ENCODE peak calls at places on chromosomes 12 and 14, in seven cellular contexts. One of them, this sample, is unnamed.

GRCh38 chr12:5505116-5505515 is 73.2 kb downstream of the NTF3 start:
- DNase-seq in cardiac fibroblast: no peak
- DNase-seq in astrocyte of the spinal cord: no peak
- DNase-seq in body of pancreas: no peak
- DNase-seq in left ventricle myocardium inferior: no peak
- DNase-seq in CD8-positive, alpha-beta T cell: no peak
- DNase-seq in fibroblast of villous mesenchyme: no peak
- DNase-seq in this sample: no peak

GRCh38 chr12:124605150-124605549 is 37.7 kb upstream of the NCOR2 start:
- DNase-seq in cardiac fibroblast: no peak
- DNase-seq in astrocyte of the spinal cord: no peak
- DNase-seq in body of pancreas: no peak
- DNase-seq in left ventricle myocardium inferior: no peak
- DNase-seq in CD8-positive, alpha-beta T cell: no peak
- DNase-seq in fibroblast of villous mesenchyme: no peak
- DNase-seq in this sample: no peak

GRCh38 chr14:39050389-39050788 is 52.6 kb downstream of the SEC23A start:
- DNase-seq in cardiac fibroblast: peak
- DNase-seq in astrocyte of the spinal cord: peak
- DNase-seq in body of pancreas: no peak
- DNase-seq in left ventricle myocardium inferior: no peak
- DNase-seq in CD8-positive, alpha-beta T cell: no peak
- DNase-seq in fibroblast of villous mesenchyme: peak
- DNase-seq in this sample: peak

GRCh38 chr12:99767809-99768208 is 120.3 kb downstream of the GARIN6 start:
- DNase-seq in cardiac fibroblast: peak
- DNase-seq in astrocyte of the spinal cord: peak
- DNase-seq in body of pancreas: no peak
- DNase-seq in left ventricle myocardium inferior: no peak
- DNase-seq in CD8-positive, alpha-beta T cell: no peak
- DNase-seq in fibroblast of villous mesenchyme: peak
- DNase-seq in this sample: peak

GRCh38 chr14:29352681-29353080 is 575.0 kb downstream of the PRKD1 start:
- DNase-seq in cardiac fibroblast: peak
- DNase-seq in astrocyte of the spinal cord: no peak
- DNase-seq in body of pancreas: no peak
- DNase-seq in left ventricle myocardium inferior: no peak
- DNase-seq in CD8-positive, alpha-beta T cell: no peak
- DNase-seq in fibroblast of villous mesenchyme: peak
- DNase-seq in this sample: peak

GRCh38 chr14:54782803-54783659 is 119.6 kb downstream of the GCH1 start:
- DNase-seq in cardiac fibroblast: no peak
- DNase-seq in astrocyte of the spinal cord: no peak
- DNase-seq in body of pancreas: no peak
- DNase-seq in left ventricle myocardium inferior: no peak
- DNase-seq in CD8-positive, alpha-beta T cell: no peak
- DNase-seq in fibroblast of villous mesenchyme: peak
- DNase-seq in this sample: peak

GRCh38 chr12:68158427-68158826 is 1.1 kb downstream of the IFNG start:
- DNase-seq in cardiac fibroblast: peak
- DNase-seq in astrocyte of the spinal cord: no peak
- DNase-seq in body of pancreas: no peak
- DNase-seq in left ventricle myocardium inferior: no peak
- DNase-seq in CD8-positive, alpha-beta T cell: no peak
- DNase-seq in fibroblast of villous mesenchyme: peak
- DNase-seq in this sample: peak

GRCh38 chr12:95815635-95816212 is 25.2 kb upstream of the NTN4 start:
- DNase-seq in cardiac fibroblast: peak
- DNase-seq in astrocyte of the spinal cord: peak
- DNase-seq in body of pancreas: no peak
- DNase-seq in left ventricle myocardium inferior: no peak
- DNase-seq in CD8-positive, alpha-beta T cell: no peak
- DNase-seq in fibroblast of villous mesenchyme: peak
- DNase-seq in this sample: peak

GRCh38 chr12:109310247-109311125 is 1.4 kb upstream of the FOXN4 start:
- DNase-seq in cardiac fibroblast: no peak
- DNase-seq in astrocyte of the spinal cord: no peak
- DNase-seq in body of pancreas: peak
- DNase-seq in left ventricle myocardium inferior: no peak
- DNase-seq in CD8-positive, alpha-beta T cell: no peak
- DNase-seq in fibroblast of villous mesenchyme: no peak
- DNase-seq in this sample: no peak

GRCh38 chr12:94244165-94245133 is 96.1 kb downstream of the PLXNC1 start:
- DNase-seq in cardiac fibroblast: no peak
- DNase-seq in astrocyte of the spinal cord: no peak
- DNase-seq in body of pancreas: no peak
- DNase-seq in left ventricle myocardium inferior: no peak
- DNase-seq in CD8-positive, alpha-beta T cell: peak
- DNase-seq in fibroblast of villous mesenchyme: no peak
- DNase-seq in this sample: no peak

GRCh38 chr12:50041962-50042361 is 15.4 kb upstream of the ASIC1 start:
- DNase-seq in cardiac fibroblast: no peak
- DNase-seq in astrocyte of the spinal cord: no peak
- DNase-seq in body of pancreas: no peak
- DNase-seq in left ventricle myocardium inferior: no peak
- DNase-seq in CD8-positive, alpha-beta T cell: no peak
- DNase-seq in fibroblast of villous mesenchyme: no peak
- DNase-seq in this sample: no peak

GRCh38 chr12:607541-608001 is 55.7 kb downstream of the NINJ2 start:
- DNase-seq in cardiac fibroblast: no peak
- DNase-seq in astrocyte of the spinal cord: no peak
- DNase-seq in body of pancreas: peak
- DNase-seq in left ventricle myocardium inferior: peak
- DNase-seq in CD8-positive, alpha-beta T cell: no peak
- DNase-seq in fibroblast of villous mesenchyme: no peak
- DNase-seq in this sample: no peak

GRCh38 chr12:31369712-31370521 is 44.0 kb upstream of the SINHCAF start:
- DNase-seq in cardiac fibroblast: peak
- DNase-seq in astrocyte of the spinal cord: peak
- DNase-seq in body of pancreas: peak
- DNase-seq in left ventricle myocardium inferior: peak
- DNase-seq in CD8-positive, alpha-beta T cell: no peak
- DNase-seq in fibroblast of villous mesenchyme: peak
- DNase-seq in this sample: peak

GRCh38 chr12:80892597-80893445 is 44.9 kb downstream of the LIN7A start:
- DNase-seq in cardiac fibroblast: no peak
- DNase-seq in astrocyte of the spinal cord: peak
- DNase-seq in body of pancreas: no peak
- DNase-seq in left ventricle myocardium inferior: no peak
- DNase-seq in CD8-positive, alpha-beta T cell: no peak
- DNase-seq in fibroblast of villous mesenchyme: peak
- DNase-seq in this sample: no peak

GRCh38 chr12:4370265-4370664 is 9.2 kb downstream of the FGF23 start:
- DNase-seq in cardiac fibroblast: no peak
- DNase-seq in astrocyte of the spinal cord: no peak
- DNase-seq in body of pancreas: no peak
- DNase-seq in left ventricle myocardium inferior: no peak
- DNase-seq in CD8-positive, alpha-beta T cell: no peak
- DNase-seq in fibroblast of villous mesenchyme: no peak
- DNase-seq in this sample: no peak

GRCh38 chr12:76201316-76201715 is 116.8 kb upstream of the NAP1L1 start:
- DNase-seq in cardiac fibroblast: peak
- DNase-seq in astrocyte of the spinal cord: no peak
- DNase-seq in body of pancreas: no peak
- DNase-seq in left ventricle myocardium inferior: no peak
- DNase-seq in CD8-positive, alpha-beta T cell: no peak
- DNase-seq in fibroblast of villous mesenchyme: no peak
- DNase-seq in this sample: no peak

GRCh38 chr14:86288336-86288735 is 758.4 kb downstream of the FLRT2 start:
- DNase-seq in cardiac fibroblast: no peak
- DNase-seq in astrocyte of the spinal cord: no peak
- DNase-seq in body of pancreas: no peak
- DNase-seq in left ventricle myocardium inferior: no peak
- DNase-seq in CD8-positive, alpha-beta T cell: no peak
- DNase-seq in fibroblast of villous mesenchyme: no peak
- DNase-seq in this sample: no peak

GRCh38 chr12:130620756-130621155 is 95.3 kb downstream of the RIMBP2 start:
- DNase-seq in cardiac fibroblast: no peak
- DNase-seq in astrocyte of the spinal cord: no peak
- DNase-seq in body of pancreas: no peak
- DNase-seq in left ventricle myocardium inferior: no peak
- DNase-seq in CD8-positive, alpha-beta T cell: no peak
- DNase-seq in fibroblast of villous mesenchyme: no peak
- DNase-seq in this sample: no peak

GRCh38 chr14:77488558-77488957 is 10.1 kb downstream of the ISM2 start:
- DNase-seq in cardiac fibroblast: no peak
- DNase-seq in astrocyte of the spinal cord: no peak
- DNase-seq in body of pancreas: no peak
- DNase-seq in left ventricle myocardium inferior: no peak
- DNase-seq in CD8-positive, alpha-beta T cell: no peak
- DNase-seq in fibroblast of villous mesenchyme: no peak
- DNase-seq in this sample: no peak

GRCh38 chr14:103231376-103232019 is 102.5 kb upstream of the EIF5 start:
- DNase-seq in cardiac fibroblast: no peak
- DNase-seq in astrocyte of the spinal cord: no peak
- DNase-seq in body of pancreas: no peak
- DNase-seq in left ventricle myocardium inferior: no peak
- DNase-seq in CD8-positive, alpha-beta T cell: no peak
- DNase-seq in fibroblast of villous mesenchyme: no peak
- DNase-seq in this sample: no peak

DNA sequence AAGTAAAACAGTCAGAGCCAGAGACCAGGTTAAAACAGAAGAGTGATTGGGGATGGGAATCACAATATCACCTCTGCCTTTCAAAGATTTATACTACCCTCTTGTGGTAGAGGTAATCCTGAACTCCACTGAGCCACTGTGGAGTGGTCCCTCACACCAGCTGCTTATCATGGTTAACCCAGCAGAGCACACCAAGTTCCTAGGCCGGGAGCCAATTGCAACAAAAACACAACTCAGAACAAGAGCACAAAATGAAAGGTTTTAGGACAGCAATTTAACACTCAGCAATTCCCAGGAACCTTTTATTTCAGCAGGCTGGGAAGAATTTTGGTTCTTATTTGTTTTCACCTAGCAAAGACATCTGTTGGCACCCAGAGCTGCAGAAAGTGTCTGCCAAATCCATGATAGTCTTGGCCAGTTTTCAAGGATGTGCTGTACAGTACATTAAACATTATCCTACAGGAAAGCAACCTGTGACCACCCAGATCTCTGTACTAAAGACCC is 220.5 kb upstream of the ATXN7L3B start:
- DNase-seq in cardiac fibroblast: peak
- DNase-seq in astrocyte of the spinal cord: peak
- DNase-seq in body of pancreas: peak
- DNase-seq in left ventricle myocardium inferior: peak
- DNase-seq in CD8-positive, alpha-beta T cell: no peak
- DNase-seq in fibroblast of villous mesenchyme: peak
- DNase-seq in this sample: peak
- TF ChIP-seq CTCF in cardiac fibroblast: peak
- TF ChIP-seq CTCF in astrocyte of the spinal cord: peak
- TF ChIP-seq CTCF in body of pancreas: peak
- TF ChIP-seq CTCF in left ventricle myocardium inferior: peak
- TF ChIP-seq CTCF in CD8-positive, alpha-beta T cell: no peak
- TF ChIP-seq CTCF in fibroblast of villous mesenchyme: peak
- TF ChIP-seq CTCF in this sample: peak

DNA sequence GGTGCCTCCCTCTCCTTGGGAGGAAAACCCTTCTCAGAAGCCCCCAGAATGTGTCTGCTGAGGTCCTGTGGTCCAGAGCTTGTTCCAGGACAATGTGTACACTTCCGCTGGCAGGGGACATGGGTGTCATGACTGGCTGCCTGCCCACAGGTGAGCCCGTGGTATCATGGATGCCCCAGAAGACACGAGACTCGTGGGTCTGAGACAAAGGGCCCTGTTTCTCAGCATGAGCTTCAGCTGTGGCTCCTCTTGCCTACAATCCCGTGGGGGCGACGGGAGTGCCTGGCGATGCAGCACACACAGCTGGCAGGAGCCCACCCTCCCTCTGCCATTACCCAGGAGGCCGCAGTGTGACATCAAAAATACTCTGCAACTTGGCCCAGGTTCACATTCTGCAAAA is 7.0 kb downstream of the TMEM121 start:
- DNase-seq in cardiac fibroblast: no peak
- DNase-seq in astrocyte of the spinal cord: no peak
- DNase-seq in body of pancreas: no peak
- DNase-seq in left ventricle myocardium inferior: no peak
- DNase-seq in CD8-positive, alpha-beta T cell: no peak
- DNase-seq in fibroblast of villous mesenchyme: no peak
- DNase-seq in this sample: no peak
- H3K4me3 ChIP-seq in cardiac fibroblast: no peak
- H3K4me3 ChIP-seq in astrocyte of the spinal cord: no peak
- H3K4me3 ChIP-seq in body of pancreas: no peak
- H3K4me3 ChIP-seq in left ventricle myocardium inferior: no peak
- H3K4me3 ChIP-seq in CD8-positive, alpha-beta T cell: no peak
- H3K4me3 ChIP-seq in fibroblast of villous mesenchyme: no peak
- H3K4me3 ChIP-seq in this sample: no peak

DNA sequence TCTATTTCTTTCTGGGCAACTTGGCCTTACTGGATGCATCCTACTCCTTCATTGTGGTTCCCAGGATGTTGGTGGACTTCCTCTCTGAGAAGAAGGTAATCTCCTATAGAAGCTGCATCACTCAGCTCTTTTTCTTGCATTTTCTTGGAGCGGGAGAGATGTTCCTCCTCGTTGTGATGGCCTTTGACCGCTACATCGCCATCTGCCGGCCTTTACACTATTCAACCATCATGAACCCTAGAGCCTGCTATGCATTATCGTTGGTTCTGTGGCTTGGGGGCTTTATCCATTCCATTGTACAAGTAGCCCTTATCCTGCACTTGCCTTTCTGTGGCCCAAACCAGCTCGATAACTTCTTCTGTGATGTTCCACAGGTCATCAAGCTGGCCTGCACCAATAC is 5.3 kb downstream of the OR4N5 start:
- DNase-seq in cardiac fibroblast: no peak
- DNase-seq in astrocyte of the spinal cord: no peak
- DNase-seq in body of pancreas: no peak
- DNase-seq in left ventricle myocardium inferior: no peak
- DNase-seq in CD8-positive, alpha-beta T cell: no peak
- DNase-seq in fibroblast of villous mesenchyme: no peak
- DNase-seq in this sample: no peak
- TF ChIP-seq CTCF in cardiac fibroblast: no peak
- TF ChIP-seq CTCF in astrocyte of the spinal cord: no peak
- TF ChIP-seq CTCF in body of pancreas: no peak
- TF ChIP-seq CTCF in left ventricle myocardium inferior: no peak
- TF ChIP-seq CTCF in CD8-positive, alpha-beta T cell: no peak
- TF ChIP-seq CTCF in fibroblast of villous mesenchyme: no peak
- TF ChIP-seq CTCF in this sample: no peak

GRCh38 chr14:91061309-91061887 is 957 bp upstream of the RPS6KA5 start:
- DNase-seq in cardiac fibroblast: no peak
- DNase-seq in astrocyte of the spinal cord: no peak
- DNase-seq in body of pancreas: no peak
- DNase-seq in left ventricle myocardium inferior: no peak
- DNase-seq in CD8-positive, alpha-beta T cell: no peak
- DNase-seq in fibroblast of villous mesenchyme: no peak
- DNase-seq in this sample: no peak

GRCh38 chr14:91058017-91058675 is 2.3 kb downstream of the RPS6KA5 start:
- DNase-seq in cardiac fibroblast: no peak
- DNase-seq in astrocyte of the spinal cord: no peak
- DNase-seq in body of pancreas: no peak
- DNase-seq in left ventricle myocardium inferior: no peak
- DNase-seq in CD8-positive, alpha-beta T cell: no peak
- DNase-seq in fibroblast of villous mesenchyme: peak
- DNase-seq in this sample: no peak

GRCh38 chr14:91062600-91062999 is 2.2 kb upstream of the RPS6KA5 start:
- DNase-seq in cardiac fibroblast: no peak
- DNase-seq in astrocyte of the spinal cord: no peak
- DNase-seq in body of pancreas: no peak
- DNase-seq in left ventricle myocardium inferior: no peak
- DNase-seq in CD8-positive, alpha-beta T cell: no peak
- DNase-seq in fibroblast of villous mesenchyme: no peak
- DNase-seq in this sample: no peak

GRCh38 chr14:91060472-91061308 is at the start of gene RPS6KA5:
- DNase-seq in cardiac fibroblast: peak
- DNase-seq in astrocyte of the spinal cord: peak
- DNase-seq in body of pancreas: peak
- DNase-seq in left ventricle myocardium inferior: peak
- DNase-seq in CD8-positive, alpha-beta T cell: peak
- DNase-seq in fibroblast of villous mesenchyme: peak
- DNase-seq in this sample: peak

GRCh38 chr14:91059576-91060471 is 617 bp downstream of the RPS6KA5 start:
- DNase-seq in cardiac fibroblast: no peak
- DNase-seq in astrocyte of the spinal cord: no peak
- DNase-seq in body of pancreas: peak
- DNase-seq in left ventricle myocardium inferior: no peak
- DNase-seq in CD8-positive, alpha-beta T cell: peak
- DNase-seq in fibroblast of villous mesenchyme: no peak
- DNase-seq in this sample: peak
- H3K4me3 ChIP-seq in cardiac fibroblast: peak
- H3K4me3 ChIP-seq in astrocyte of the spinal cord: peak
- H3K4me3 ChIP-seq in body of pancreas: peak
- H3K4me3 ChIP-seq in left ventricle myocardium inferior: peak
- H3K4me3 ChIP-seq in CD8-positive, alpha-beta T cell: peak
- H3K4me3 ChIP-seq in fibroblast of villous mesenchyme: peak
- H3K4me3 ChIP-seq in this sample: peak

This sample was measured in choroid plexus epithelial cell.